ENCODE peak calls at places on chromosomes 4 and X, in eight cellular contexts. X, T, V, O, N, D, W and I are unnamed samples.

GRCh38 chrX:40773809-40774208 is 38.5 kb upstream of the MED14 start:
- DNase-seq in X (no peak), T (no peak), V (no peak), O (peak; percentile 81), N (no peak), D (no peak), W (no peak), I (no peak)

GRCh38 chr4:181202249-181202648 is 1041.0 kb upstream of the TENM3 start:
- DNase-seq in X (no peak), T (no peak), V (no peak), O (no peak), N (no peak), D (no peak), W (no peak), I (no peak)

GRCh38 chrX:23434356-23434884 is 99.8 kb downstream of the PTCHD1 start:
- DNase-seq in X (peak; percentile 65), T (peak; percentile 77), V (peak; percentile 58), O (peak; percentile 48), N (peak; percentile 58), D (no peak), W (no peak), I (no peak)

GRCh38 chrX:77446840-77447239 is 349 bp upstream of the FGF16 start:
- DNase-seq in X (no peak), T (no peak), V (peak; percentile 36), O (no peak), N (no peak), D (no peak), W (no peak), I (no peak)

GRCh38 chr4:88442636-88443260 is 14.2 kb upstream of the HERC5 start:
- DNase-seq in X (no peak), T (no peak), V (no peak), O (no peak), N (no peak), D (no peak), W (no peak), I (no peak)

GRCh38 chr4:85398276-85398675 is 76.7 kb upstream of the ARHGAP24 start:
- DNase-seq in X (no peak), T (no peak), V (no peak), O (no peak), N (no peak), D (no peak), W (no peak), I (no peak)

GRCh38 chr4:152689615-152690501 is 10.1 kb upstream of the TMEM154 start:
- DNase-seq in X (no peak), T (no peak), V (no peak), O (no peak), N (no peak), D (no peak), W (no peak), I (no peak)

GRCh38 chr4:159191989-159192388 is 89.1 kb downstream of the RAPGEF2 start:
- DNase-seq in X (no peak), T (no peak), V (no peak), O (peak; percentile 81), N (no peak), D (no peak), W (no peak), I (no peak)

GRCh38 chrX:141760761-141761160 is 62.2 kb upstream of the SPANXD start:
- DNase-seq in X (no peak), T (no peak), V (no peak), O (peak; percentile 86), N (no peak), D (no peak), W (no peak), I (no peak)

GRCh38 chr4:997375-998071 is 4.3 kb upstream of the SLC26A1 start:
- DNase-seq in X (no peak), T (no peak), V (peak; percentile 35), O (peak; percentile 12), N (no peak), D (no peak), W (no peak), I (peak; percentile 21)

GRCh38 chrX:55579115-55579514 is 44.1 kb upstream of the FOXR2 start:
- DNase-seq in X (no peak), T (no peak), V (no peak), O (no peak), N (no peak), D (no peak), W (no peak), I (no peak)

GRCh38 chr4:52825311-52826090 is 36.6 kb upstream of the RASL11B start:
- DNase-seq in X (no peak), T (no peak), V (no peak), O (peak; percentile 56), N (no peak), D (no peak), W (no peak), I (no peak)

GRCh38 chr4:39846135-39846534 is 131.6 kb downstream of the PDS5A start:
- DNase-seq in X (no peak), T (no peak), V (no peak), O (peak; percentile 42), N (no peak), D (no peak), W (no peak), I (no peak)

GRCh38 chr4:54942735-54943134 is 182.7 kb downstream of the KDR start:
- DNase-seq in X (no peak), T (no peak), V (no peak), O (no peak), N (no peak), D (no peak), W (no peak), I (no peak)

GRCh38 chr4:107991945-107992625 is 2.4 kb downstream of the HADH start:
- DNase-seq in X (no peak), T (no peak), V (no peak), O (no peak), N (no peak), D (no peak), W (no peak), I (no peak)

GRCh38 chr4:173748353-173748752 is 218.3 kb upstream of the HAND2 start:
- DNase-seq in X (no peak), T (no peak), V (no peak), O (no peak), N (no peak), D (no peak), W (no peak), I (no peak)
- TF ChIP-seq CTCF in X (no peak), T (no peak), V (no peak), O (no peak), N (peak; percentile 8), D (no peak), W (no peak), I (no peak)

GRCh38 chr4:60657041-60657440 is 543.1 kb upstream of the ADGRL3 start:
- DNase-seq in X (no peak), T (no peak), V (no peak), O (no peak), N (no peak), D (no peak), W (no peak), I (no peak)

GRCh38 chr4:60655356-60655755 is 544.8 kb upstream of the ADGRL3 start:
- DNase-seq in X (no peak), T (no peak), V (no peak), O (no peak), N (no peak), D (no peak), W (no peak), I (no peak)

GRCh38 chr4:60657802-60658201 is 542.3 kb upstream of the ADGRL3 start:
- DNase-seq in X (no peak), T (no peak), V (no peak), O (no peak), N (no peak), D (no peak), W (no peak), I (no peak)

GRCh38 chr4:60656171-60656570 is 544.0 kb upstream of the ADGRL3 start:
- DNase-seq in X (no peak), T (no peak), V (no peak), O (peak; percentile 44), N (no peak), D (no peak), W (no peak), I (no peak)
- TF ChIP-seq CTCF in X (no peak), T (no peak), V (no peak), O (peak; percentile 84), N (no peak), D (no peak), W (no peak), I (no peak)

GRCh38 chr4:48270516-48270897 is 869 bp upstream of the TEC start:
- DNase-seq in X (no peak), T (no peak), V (no peak), O (no peak), N (no peak), D (no peak), W (no peak), I (no peak)

GRCh38 chr4:48271048-48271452 is 1.4 kb upstream of the TEC start:
- DNase-seq in X (no peak), T (no peak), V (no peak), O (no peak), N (no peak), D (no peak), W (no peak), I (no peak)

GRCh38 chr4:48271626-48272025 is 2.0 kb upstream of the TEC start:
- DNase-seq in X (no peak), T (no peak), V (no peak), O (no peak), N (no peak), D (no peak), W (no peak), I (no peak)

GRCh38 chr4:48268956-48269860 is at the start of gene TEC:
- DNase-seq in X (peak; percentile 84), T (peak; percentile 61), V (peak; percentile 53), O (peak; percentile 50), N (peak; percentile 59), D (no peak), W (no peak), I (peak; percentile 62)

DNA sequence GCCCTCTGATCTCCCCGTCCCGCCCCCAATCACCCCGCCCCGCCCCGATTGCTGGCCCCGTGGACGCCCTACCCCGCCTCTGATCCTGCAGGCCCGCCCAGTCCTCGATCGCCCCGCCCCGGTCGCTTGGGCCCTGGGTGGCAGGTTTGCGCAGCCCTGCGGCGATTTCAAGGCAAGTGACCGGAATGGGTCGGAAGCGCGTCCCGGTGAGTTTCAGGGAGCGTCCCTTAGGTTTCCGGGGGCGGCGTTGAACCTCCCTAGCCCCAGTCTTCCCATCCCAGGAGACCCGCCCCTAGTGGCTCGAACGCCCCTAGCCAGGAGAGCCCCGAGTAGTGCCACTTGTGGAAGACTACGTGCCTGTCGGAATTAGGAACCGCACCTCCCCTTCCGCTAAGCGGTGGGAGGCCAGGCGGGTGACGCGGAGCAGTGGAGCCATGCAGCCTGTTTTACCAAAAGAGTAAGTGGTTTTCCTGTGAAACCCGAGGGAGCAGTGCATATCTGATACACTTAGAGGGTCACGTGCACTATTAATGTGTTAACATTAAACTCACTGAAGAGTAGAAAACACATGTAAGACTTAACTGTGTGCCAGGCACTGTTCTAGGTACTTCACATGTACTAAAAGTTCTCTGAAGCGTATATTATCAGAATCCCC is 350 bp upstream of the TEC start:
- DNase-seq in X (peak; percentile 97), T (peak; percentile 94), V (peak; percentile 85), O (peak; percentile 85), N (peak; percentile 96), D (no peak), W (peak; percentile 79), I (peak; percentile 88)
- TF ChIP-seq CTCF in X (no peak), T (peak; percentile 12), V (no peak), O (no peak), N (no peak), D (peak; percentile 7), W (no peak), I (no peak)

DNA sequence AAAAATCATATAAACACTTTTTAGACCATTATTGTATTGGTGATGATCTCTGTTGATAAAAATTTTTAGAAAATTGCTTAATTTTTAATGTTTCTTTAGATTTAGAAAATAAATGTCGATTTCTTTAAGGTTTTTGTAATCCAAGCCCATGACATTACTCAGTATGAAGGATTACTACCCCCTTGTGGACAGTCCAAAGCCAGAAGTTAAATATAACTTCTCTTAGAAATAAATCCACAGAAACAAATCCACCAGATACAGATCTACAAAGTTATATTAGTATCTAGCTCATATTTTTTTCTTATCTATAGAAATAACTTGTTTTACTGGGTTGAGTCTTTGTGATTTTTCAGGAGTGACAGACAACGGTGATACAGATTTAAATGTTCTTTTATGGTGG is 18.9 kb downstream of the TIFA start:
- DNase-seq in X (no peak), T (no peak), V (no peak), O (peak; percentile 23), N (no peak), D (no peak), W (no peak), I (no peak)
- TF ChIP-seq CTCF in X (peak; percentile 43), T (peak; percentile 53), V (no peak), O (peak; percentile 63), N (no peak), D (no peak), W (no peak), I (no peak)